ENCODE peak calls at places on chromosome 1, in ten cellular contexts. One of them, this sample, is unnamed.

GRCh38 chr1:1873186-1873585 is 17.7 kb downstream of the GNB1 start:
- DNase-seq in NCI-H524: no peak
- DNase-seq in ELR: no peak
- DNase-seq in iris pigment epithelial cell: no peak
- DNase-seq in activated T-helper 2 cell treated with anti-CD3 and anti-CD28 coated beads, Interferon-gamma antibody, Interleukin-2, Interleukin-4, amounts not matched to agents 10 μg/mL and 5 μg/mL and 100 μg/mL, durations not matched to agents 14 hours and 24 hours and 36 hours: no peak
- DNase-seq in fibroblast of the aortic adventitia: no peak
- DNase-seq in AG08396: no peak
- DNase-seq in AML-193: no peak
- DNase-seq in RPMI7951: no peak
- DNase-seq in ecto neural progenitor cell: no peak
- DNase-seq in this sample: no peak

GRCh38 chr1:43509007-43509739 is 21.5 kb upstream of the PTPRF start:
- DNase-seq in NCI-H524: peak; percentile 53
- DNase-seq in fibroblast of the aortic adventitia: peak; percentile 12
- DNase-seq in activated T-helper 2 cell treated with anti-CD3 and anti-CD28 coated beads, Interferon-gamma antibody, Interleukin-2, Interleukin-4, amounts not matched to agents 10 μg/mL and 5 μg/mL and 100 μg/mL, durations not matched to agents 14 hours and 24 hours and 36 hours: no peak
- DNase-seq in AG08396: no peak
- DNase-seq in iris pigment epithelial cell: peak; percentile 12
- DNase-seq in ecto neural progenitor cell: no peak
- DNase-seq in ELR: no peak
- DNase-seq in AML-193: no peak
- DNase-seq in RPMI7951: no peak
- DNase-seq in this sample: peak; percentile 29

GRCh38 chr1:101302831-101303511 is 66.2 kb downstream of the S1PR1 start:
- DNase-seq in fibroblast of the aortic adventitia: peak; percentile 45
- DNase-seq in iris pigment epithelial cell: peak; percentile 34
- DNase-seq in NCI-H524: no peak
- DNase-seq in activated T-helper 2 cell treated with anti-CD3 and anti-CD28 coated beads, Interferon-gamma antibody, Interleukin-2, Interleukin-4, amounts not matched to agents 10 μg/mL and 5 μg/mL and 100 μg/mL, durations not matched to agents 14 hours and 24 hours and 36 hours: no peak
- DNase-seq in ecto neural progenitor cell: no peak
- DNase-seq in ELR: peak; percentile 84
- DNase-seq in AG08396: peak; percentile 14
- DNase-seq in AML-193: no peak
- DNase-seq in RPMI7951: peak; percentile 86
- DNase-seq in this sample: no peak

GRCh38 chr1:119784127-119784781 is 15.5 kb upstream of the HMGCS2 start:
- DNase-seq in NCI-H524: no peak
- DNase-seq in activated T-helper 2 cell treated with anti-CD3 and anti-CD28 coated beads, Interferon-gamma antibody, Interleukin-2, Interleukin-4, amounts not matched to agents 10 μg/mL and 5 μg/mL and 100 μg/mL, durations not matched to agents 14 hours and 24 hours and 36 hours: no peak
- DNase-seq in AML-193: peak; percentile 57
- DNase-seq in iris pigment epithelial cell: peak; percentile 43
- DNase-seq in fibroblast of the aortic adventitia: peak; percentile 88
- DNase-seq in RPMI7951: no peak
- DNase-seq in ecto neural progenitor cell: no peak
- DNase-seq in AG08396: no peak
- DNase-seq in ELR: no peak
- DNase-seq in this sample: no peak

GRCh38 chr1:241229216-241229615 is 127.8 kb downstream of the RGS7 start:
- DNase-seq in ecto neural progenitor cell: no peak
- DNase-seq in RPMI7951: no peak
- DNase-seq in ELR: no peak
- DNase-seq in fibroblast of the aortic adventitia: no peak
- DNase-seq in iris pigment epithelial cell: no peak
- DNase-seq in NCI-H524: no peak
- DNase-seq in activated T-helper 2 cell treated with anti-CD3 and anti-CD28 coated beads, Interferon-gamma antibody, Interleukin-2, Interleukin-4, amounts not matched to agents 10 μg/mL and 5 μg/mL and 100 μg/mL, durations not matched to agents 14 hours and 24 hours and 36 hours: no peak
- DNase-seq in AML-193: no peak
- DNase-seq in AG08396: no peak
- DNase-seq in this sample: no peak

GRCh38 chr1:203286161-203286984 is 18.9 kb upstream of the BTG2 start:
- DNase-seq in iris pigment epithelial cell: no peak
- DNase-seq in activated T-helper 2 cell treated with anti-CD3 and anti-CD28 coated beads, Interferon-gamma antibody, Interleukin-2, Interleukin-4, amounts not matched to agents 10 μg/mL and 5 μg/mL and 100 μg/mL, durations not matched to agents 14 hours and 24 hours and 36 hours: no peak
- DNase-seq in ecto neural progenitor cell: no peak
- DNase-seq in AG08396: no peak
- DNase-seq in NCI-H524: no peak
- DNase-seq in RPMI7951: no peak
- DNase-seq in AML-193: peak; percentile 55
- DNase-seq in ELR: no peak
- DNase-seq in fibroblast of the aortic adventitia: no peak
- DNase-seq in this sample: no peak

GRCh38 chr1:231800071-231800470 is 173.5 kb downstream of the DISC1 start:
- DNase-seq in ecto neural progenitor cell: no peak
- DNase-seq in AG08396: peak; percentile 31
- DNase-seq in iris pigment epithelial cell: peak; percentile 40
- DNase-seq in activated T-helper 2 cell treated with anti-CD3 and anti-CD28 coated beads, Interferon-gamma antibody, Interleukin-2, Interleukin-4, amounts not matched to agents 10 μg/mL and 5 μg/mL and 100 μg/mL, durations not matched to agents 14 hours and 24 hours and 36 hours: no peak
- DNase-seq in NCI-H524: no peak
- DNase-seq in RPMI7951: peak; percentile 39
- DNase-seq in ELR: peak; percentile 63
- DNase-seq in AML-193: no peak
- DNase-seq in fibroblast of the aortic adventitia: peak; percentile 59
- DNase-seq in this sample: no peak

GRCh38 chr1:61253059-61253735 is 170.8 kb downstream of the NFIA start:
- DNase-seq in NCI-H524: peak; percentile 95
- DNase-seq in RPMI7951: peak; percentile 3
- DNase-seq in AML-193: peak; percentile 98
- DNase-seq in iris pigment epithelial cell: peak; percentile 91
- DNase-seq in fibroblast of the aortic adventitia: peak; percentile 70
- DNase-seq in AG08396: peak; percentile 6
- DNase-seq in ecto neural progenitor cell: no peak
- DNase-seq in activated T-helper 2 cell treated with anti-CD3 and anti-CD28 coated beads, Interferon-gamma antibody, Interleukin-2, Interleukin-4, amounts not matched to agents 10 μg/mL and 5 μg/mL and 100 μg/mL, durations not matched to agents 14 hours and 24 hours and 36 hours: no peak
- DNase-seq in ELR: no peak
- DNase-seq in this sample: no peak

GRCh38 chr1:25871704-25872494 is 3.6 kb downstream of the PAQR7 start:
- DNase-seq in ELR: no peak
- DNase-seq in NCI-H524: no peak
- DNase-seq in iris pigment epithelial cell: no peak
- DNase-seq in fibroblast of the aortic adventitia: no peak
- DNase-seq in AML-193: no peak
- DNase-seq in RPMI7951: no peak
- DNase-seq in AG08396: no peak
- DNase-seq in ecto neural progenitor cell: no peak
- DNase-seq in activated T-helper 2 cell treated with anti-CD3 and anti-CD28 coated beads, Interferon-gamma antibody, Interleukin-2, Interleukin-4, amounts not matched to agents 10 μg/mL and 5 μg/mL and 100 μg/mL, durations not matched to agents 14 hours and 24 hours and 36 hours: no peak
- DNase-seq in this sample: no peak

GRCh38 chr1:17849216-17849615 is 94.1 kb downstream of the ACTL8 start:
- DNase-seq in iris pigment epithelial cell: no peak
- DNase-seq in ELR: peak; percentile 38
- DNase-seq in NCI-H524: no peak
- DNase-seq in ecto neural progenitor cell: no peak
- DNase-seq in activated T-helper 2 cell treated with anti-CD3 and anti-CD28 coated beads, Interferon-gamma antibody, Interleukin-2, Interleukin-4, amounts not matched to agents 10 μg/mL and 5 μg/mL and 100 μg/mL, durations not matched to agents 14 hours and 24 hours and 36 hours: no peak
- DNase-seq in AG08396: no peak
- DNase-seq in fibroblast of the aortic adventitia: peak; percentile 50
- DNase-seq in RPMI7951: peak; percentile 29
- DNase-seq in AML-193: no peak
- DNase-seq in this sample: no peak

GRCh38 chr1:57089221-57089620 is 123.4 kb upstream of the C8B start:
- DNase-seq in AML-193: no peak
- DNase-seq in ecto neural progenitor cell: no peak
- DNase-seq in ELR: no peak
- DNase-seq in fibroblast of the aortic adventitia: no peak
- DNase-seq in AG08396: no peak
- DNase-seq in NCI-H524: no peak
- DNase-seq in RPMI7951: no peak
- DNase-seq in iris pigment epithelial cell: no peak
- DNase-seq in activated T-helper 2 cell treated with anti-CD3 and anti-CD28 coated beads, Interferon-gamma antibody, Interleukin-2, Interleukin-4, amounts not matched to agents 10 μg/mL and 5 μg/mL and 100 μg/mL, durations not matched to agents 14 hours and 24 hours and 36 hours: no peak
- DNase-seq in this sample: no peak

GRCh38 chr1:100657876-100658715 is 61.4 kb upstream of the VCAM1 start:
- DNase-seq in RPMI7951: no peak
- DNase-seq in ecto neural progenitor cell: no peak
- DNase-seq in NCI-H524: peak; percentile 12
- DNase-seq in iris pigment epithelial cell: peak; percentile 20
- DNase-seq in AML-193: no peak
- DNase-seq in fibroblast of the aortic adventitia: no peak
- DNase-seq in ELR: no peak
- DNase-seq in AG08396: no peak
- DNase-seq in activated T-helper 2 cell treated with anti-CD3 and anti-CD28 coated beads, Interferon-gamma antibody, Interleukin-2, Interleukin-4, amounts not matched to agents 10 μg/mL and 5 μg/mL and 100 μg/mL, durations not matched to agents 14 hours and 24 hours and 36 hours: no peak
- DNase-seq in this sample: no peak

GRCh38 chr1:14128096-14128495 is 428.1 kb downstream of the PRDM2 start:
- DNase-seq in AML-193: no peak
- DNase-seq in ecto neural progenitor cell: no peak
- DNase-seq in activated T-helper 2 cell treated with anti-CD3 and anti-CD28 coated beads, Interferon-gamma antibody, Interleukin-2, Interleukin-4, amounts not matched to agents 10 μg/mL and 5 μg/mL and 100 μg/mL, durations not matched to agents 14 hours and 24 hours and 36 hours: no peak
- DNase-seq in fibroblast of the aortic adventitia: no peak
- DNase-seq in RPMI7951: no peak
- DNase-seq in ELR: no peak
- DNase-seq in AG08396: no peak
- DNase-seq in NCI-H524: no peak
- DNase-seq in iris pigment epithelial cell: no peak
- DNase-seq in this sample: no peak

GRCh38 chr1:228147768-228148167 is 2.0 kb upstream of the GJC2 start:
- DNase-seq in AG08396: no peak
- DNase-seq in ecto neural progenitor cell: no peak
- DNase-seq in fibroblast of the aortic adventitia: no peak
- DNase-seq in AML-193: no peak
- DNase-seq in iris pigment epithelial cell: no peak
- DNase-seq in RPMI7951: no peak
- DNase-seq in activated T-helper 2 cell treated with anti-CD3 and anti-CD28 coated beads, Interferon-gamma antibody, Interleukin-2, Interleukin-4, amounts not matched to agents 10 μg/mL and 5 μg/mL and 100 μg/mL, durations not matched to agents 14 hours and 24 hours and 36 hours: no peak
- DNase-seq in NCI-H524: no peak
- DNase-seq in ELR: no peak
- DNase-seq in this sample: no peak

GRCh38 chr1:46983825-46984586 is 39.5 kb upstream of the CYP4X1 start:
- DNase-seq in AML-193: no peak
- DNase-seq in fibroblast of the aortic adventitia: no peak
- DNase-seq in iris pigment epithelial cell: no peak
- DNase-seq in ecto neural progenitor cell: no peak
- DNase-seq in AG08396: no peak
- DNase-seq in NCI-H524: peak; percentile 1
- DNase-seq in ELR: no peak
- DNase-seq in RPMI7951: no peak
- DNase-seq in activated T-helper 2 cell treated with anti-CD3 and anti-CD28 coated beads, Interferon-gamma antibody, Interleukin-2, Interleukin-4, amounts not matched to agents 10 μg/mL and 5 μg/mL and 100 μg/mL, durations not matched to agents 14 hours and 24 hours and 36 hours: no peak
- DNase-seq in this sample: no peak

GRCh38 chr1:38030596-38031512 is 15.7 kb downstream of the POU3F1 start:
- DNase-seq in fibroblast of the aortic adventitia: no peak
- DNase-seq in ecto neural progenitor cell: no peak
- DNase-seq in AML-193: no peak
- DNase-seq in NCI-H524: no peak
- DNase-seq in AG08396: no peak
- DNase-seq in ELR: no peak
- DNase-seq in iris pigment epithelial cell: no peak
- DNase-seq in RPMI7951: no peak
- DNase-seq in activated T-helper 2 cell treated with anti-CD3 and anti-CD28 coated beads, Interferon-gamma antibody, Interleukin-2, Interleukin-4, amounts not matched to agents 10 μg/mL and 5 μg/mL and 100 μg/mL, durations not matched to agents 14 hours and 24 hours and 36 hours: no peak
- DNase-seq in this sample: no peak

GRCh38 chr1:42736571-42737200 is 3.4 kb downstream of the CLDN19 start:
- DNase-seq in AG08396: no peak
- DNase-seq in ecto neural progenitor cell: no peak
- DNase-seq in ELR: no peak
- DNase-seq in NCI-H524: no peak
- DNase-seq in AML-193: no peak
- DNase-seq in activated T-helper 2 cell treated with anti-CD3 and anti-CD28 coated beads, Interferon-gamma antibody, Interleukin-2, Interleukin-4, amounts not matched to agents 10 μg/mL and 5 μg/mL and 100 μg/mL, durations not matched to agents 14 hours and 24 hours and 36 hours: no peak
- DNase-seq in fibroblast of the aortic adventitia: no peak
- DNase-seq in RPMI7951: no peak
- DNase-seq in iris pigment epithelial cell: no peak
- DNase-seq in this sample: no peak

GRCh38 chr1:93033029-93033428 is 46.1 kb upstream of the MTF2 start:
- DNase-seq in ecto neural progenitor cell: no peak
- DNase-seq in fibroblast of the aortic adventitia: peak; percentile 20
- DNase-seq in activated T-helper 2 cell treated with anti-CD3 and anti-CD28 coated beads, Interferon-gamma antibody, Interleukin-2, Interleukin-4, amounts not matched to agents 10 μg/mL and 5 μg/mL and 100 μg/mL, durations not matched to agents 14 hours and 24 hours and 36 hours: no peak
- DNase-seq in iris pigment epithelial cell: no peak
- DNase-seq in AG08396: no peak
- DNase-seq in RPMI7951: no peak
- DNase-seq in ELR: no peak
- DNase-seq in AML-193: no peak
- DNase-seq in NCI-H524: peak; percentile 93
- DNase-seq in this sample: no peak

This sample was measured in type B pancreatic cell.